ENCODE peak calls at places on chromosome 6, in seven cellular contexts. A, P, B, O, Y, T and X are unnamed samples.

GRCh38 chr6:53299331-53299835 is 49.4 kb downstream of the ELOVL5 start:
- DNase-seq in A (no peak), P (no peak), B (no peak), O (no peak), Y (no peak), T (no peak), X (no peak)

GRCh38 chr6:31971279-31971992 is 502 bp downstream of the DXO start:
- DNase-seq in A (no peak), P (no peak), B (no peak), O (no peak), Y (no peak), T (no peak), X (no peak)

GRCh38 chr6:27544612-27545260 is 71.8 kb upstream of the ZNF184 start:
- DNase-seq in A (no peak), P (no peak), B (no peak), O (no peak), Y (no peak), T (no peak), X (no peak)

GRCh38 chr6:14634072-14634471 is 516.5 kb downstream of the CD83 start:
- DNase-seq in A (no peak), P (no peak), B (no peak), O (no peak), Y (no peak), T (no peak), X (no peak)

GRCh38 chr6:130008236-130008873 is 10.0 kb upstream of the L3MBTL3 start:
- DNase-seq in A (no peak), P (no peak), B (no peak), O (no peak), Y (no peak), T (no peak), X (no peak)

GRCh38 chr6:37684801-37685200 is 12.9 kb downstream of the MDGA1 start:
- DNase-seq in A (no peak), P (no peak), B (no peak), O (no peak), Y (no peak), T (no peak), X (no peak)

GRCh38 chr6:169777896-169778295 is 26.5 kb downstream of the ERMARD start:
- DNase-seq in A (no peak), P (no peak), B (no peak), O (no peak), Y (no peak), T (no peak), X (no peak)

GRCh38 chr6:89637960-89638319 is 607 bp downstream of the LYRM2 start:
- DNase-seq in A (no peak), P (no peak), B (no peak), O (no peak), Y (no peak), T (no peak), X (no peak)

GRCh38 chr6:127451388-127451787 is 7.8 kb downstream of the KIAA0408 start:
- DNase-seq in A (no peak), P (no peak), B (no peak), O (no peak), Y (no peak), T (no peak), X (no peak)

GRCh38 chr6:69953491-69953890 is 87.1 kb downstream of the COL19A1 start:
- DNase-seq in A (no peak), P (no peak), B (no peak), O (no peak), Y (no peak), T (no peak), X (no peak)

GRCh38 chr6:1609662-1610496 is at the start of gene FOXC1:
- DNase-seq in A (peak; percentile 63), P (peak; percentile 93), B (peak; percentile 85), O (peak; percentile 7), Y (peak; percentile 92), T (peak; percentile 77), X (peak; percentile 22)

GRCh38 chr6:26286168-26286854 is 78.7 kb upstream of the BTN3A2 start:
- DNase-seq in A (peak; percentile 53), P (peak; percentile 22), B (no peak), O (peak; percentile 62), Y (peak; percentile 53), T (peak; percentile 32), X (no peak)

GRCh38 chr6:43716099-43716498 is 28.5 kb upstream of the MRPS18A start:
- DNase-seq in A (no peak), P (no peak), B (no peak), O (peak; percentile 2), Y (peak; percentile 53), T (no peak), X (no peak)

GRCh38 chr6:118709859-118710350 is 58.5 kb upstream of the CEP85L start:
- DNase-seq in A (peak; percentile 75), P (peak; percentile 61), B (peak; percentile 64), O (no peak), Y (no peak), T (no peak), X (peak; percentile 92)

GRCh38 chr6:25404693-25405169 is 125.6 kb downstream of the CARMIL1 start:
- DNase-seq in A (no peak), P (peak; percentile 56), B (peak; percentile 46), O (peak; percentile 4), Y (no peak), T (no peak), X (peak; percentile 85)

GRCh38 chr6:44559486-44560270 is 172.2 kb downstream of the CDC5L start:
- DNase-seq in A (no peak), P (no peak), B (no peak), O (no peak), Y (no peak), T (no peak), X (no peak)

GRCh38 chr6:89412071-89413005 is at the start of gene RRAGD:
- DNase-seq in A (peak; percentile 76), P (peak; percentile 93), B (peak; percentile 82), O (peak; percentile 77), Y (peak; percentile 76), T (peak; percentile 83), X (no peak)

GRCh38 chr6:148470141-148470540 is 127.5 kb downstream of the SASH1 start:
- DNase-seq in A (no peak), P (no peak), B (no peak), O (no peak), Y (no peak), T (no peak), X (no peak)

GRCh38 chr6:30260036-30260504 is 46.9 kb upstream of the TRIM26 start:
- DNase-seq in A (no peak), P (peak; percentile 25), B (no peak), O (no peak), Y (no peak), T (no peak), X (no peak)

GRCh38 chr6:71551798-71552197 is 263.2 kb downstream of the OGFRL1 start:
- DNase-seq in A (no peak), P (no peak), B (no peak), O (no peak), Y (no peak), T (no peak), X (no peak)

GRCh38 chr6:9563996-9564395 is 850.9 kb downstream of the TFAP2A start:
- DNase-seq in A (no peak), P (no peak), B (no peak), O (no peak), Y (no peak), T (no peak), X (no peak)

GRCh38 chr6:136014454-136015421 is 163.2 kb downstream of the PDE7B start:
- DNase-seq in A (no peak), P (no peak), B (no peak), O (no peak), Y (peak; percentile 41), T (peak; percentile 38), X (no peak)

GRCh38 chr6:151783692-151784091 is 23.8 kb upstream of the ESR1 start:
- DNase-seq in A (no peak), P (no peak), B (no peak), O (no peak), Y (no peak), T (no peak), X (no peak)

GRCh38 chr6:160132776-160133338 is 11.2 kb downstream of the SLC22A1 start:
- DNase-seq in A (no peak), P (no peak), B (no peak), O (no peak), Y (no peak), T (no peak), X (no peak)

GRCh38 chr6:158041370-158041769 is 59.7 kb downstream of the SYNJ2 start:
- DNase-seq in A (no peak), P (no peak), B (no peak), O (no peak), Y (no peak), T (no peak), X (no peak)

GRCh38 chr6:451847-452246 is 60.3 kb downstream of the IRF4 start:
- DNase-seq in A (no peak), P (no peak), B (no peak), O (no peak), Y (no peak), T (no peak), X (no peak)

GRCh38 chr6:169165031-169165430 is 88.6 kb downstream of the THBS2 start:
- DNase-seq in A (no peak), P (no peak), B (no peak), O (no peak), Y (no peak), T (no peak), X (no peak)

GRCh38 chr6:155125916-155126315 is 130.8 kb downstream of the TIAM2 start:
- DNase-seq in A (no peak), P (no peak), B (no peak), O (no peak), Y (no peak), T (no peak), X (no peak)

GRCh38 chr6:167094820-167095637 is 27.9 kb upstream of the CCR6 start:
- DNase-seq in A (no peak), P (peak; percentile 69), B (peak; percentile 75), O (no peak), Y (no peak), T (no peak), X (peak; percentile 89)

GRCh38 chr6:158939255-158940170 is 60.5 kb downstream of the RSPH3 start:
- DNase-seq in A (no peak), P (no peak), B (no peak), O (no peak), Y (no peak), T (no peak), X (no peak)

GRCh38 chr6:32117461-32117860 is 8.3 kb upstream of the TNXB start:
- DNase-seq in A (no peak), P (no peak), B (no peak), O (no peak), Y (no peak), T (no peak), X (no peak)

GRCh38 chr6:13412639-13413465 is 74.5 kb downstream of the GFOD1 start:
- DNase-seq in A (no peak), P (no peak), B (no peak), O (no peak), Y (no peak), T (no peak), X (no peak)

GRCh38 chr6:47235964-47236760 is 73.5 kb downstream of the TNFRSF21 start:
- DNase-seq in A (no peak), P (no peak), B (no peak), O (no peak), Y (no peak), T (peak; percentile 47), X (no peak)

GRCh38 chr6:118708736-118709135 is 57.3 kb upstream of the CEP85L start:
- DNase-seq in A (no peak), P (no peak), B (no peak), O (no peak), Y (no peak), T (no peak), X (no peak)